ENCODE peak calls at places on chromosomes 5 and 9, in ten cellular contexts. D is fibroblast of gingiva; F is stimulated activated CD4-positive, alpha-beta T cell treated with anti-CD3 and anti-CD28 coated beads, TNF-alpha, amount 100 ng/mL, for 4 hours; G is GM20000; H is globus pallidus; V is right cardiac atrium; L is left colon; Y is stomach; S is AG09309; J is esophagus squamous epithelium. P is an unnamed sample.

GRCh38 chr5:148843510-148844318 is 17.3 kb downstream of the ADRB2 start:
- DNase-seq in J (no peak), F (no peak), G (no peak), S (no peak), Y (no peak), D (no peak), L (no peak), V (no peak), H (no peak), P (no peak)

GRCh38 chr9:73689091-73689870 is 537.6 kb downstream of the ANXA1 start:
- DNase-seq in L (no peak), J (no peak), G (no peak), D (peak), F (no peak), S (no peak), V (no peak), H (peak), Y (no peak), P (no peak)

GRCh38 chr5:153613143-153613542 is 122.7 kb downstream of the GRIA1 start:
- DNase-seq in J (no peak), F (no peak), H (no peak), S (no peak), V (no peak), D (peak), Y (no peak), G (no peak), L (no peak), P (no peak)

GRCh38 chr5:112921031-112921832 is 795 bp downstream of the REEP5 start:
- DNase-seq in D (peak), L (peak), F (peak), V (peak), G (peak), S (no peak), H (peak), J (no peak), Y (peak), P (peak)

GRCh38 chr5:113293613-113294340 is 141.0 kb downstream of the TSSK1B start:
- DNase-seq in G (peak), L (peak), D (peak), V (no peak), J (no peak), Y (no peak), F (no peak), S (no peak), H (no peak), P (no peak)

GRCh38 chr5:140324834-140325195 is 21.6 kb downstream of the HBEGF start:
- DNase-seq in D (no peak), S (no peak), G (no peak), F (no peak), L (no peak), H (no peak), J (no peak), V (no peak), Y (no peak), P (no peak)

GRCh38 chr5:109921735-109922395 is 232.1 kb downstream of the MAN2A1 start:
- DNase-seq in V (peak), Y (peak), F (no peak), J (no peak), H (no peak), G (no peak), D (no peak), L (no peak), S (no peak), P (peak)

GRCh38 chr9:34177906-34178697 is 741 bp upstream of the UBAP1 start:
- DNase-seq in L (no peak), V (no peak), S (no peak), G (no peak), D (no peak), J (no peak), F (no peak), Y (peak), H (no peak), P (no peak)

P was measured in testis.